ENCODE peak calls at places on chromosomes 13 and 19, in five cellular contexts. E is lower lobe of right lung, W is tibial nerve, T is heart right ventricle, P is neural progenitor cell. Q is an unnamed sample.

GRCh38 chr13:98509271-98510155 is 67.4 kb downstream of the STK24 start:
- DNase-seq in E (peak), W (peak), P (no peak), T (peak), Q (peak)

GRCh38 chr13:49296659-49297058 is 48.9 kb downstream of the CDADC1 start:
- DNase-seq in E (no peak), W (no peak), P (no peak), T (no peak), Q (no peak)

GRCh38 chr19:31349160-31349881 is at the start of gene TSHZ3:
- DNase-seq in T (peak), W (peak), E (peak), P (peak), Q (peak)

GRCh38 chr19:34067861-34068271 is 104.4 kb upstream of the LSM14A start:
- DNase-seq in P (no peak), W (no peak), T (no peak), E (no peak), Q (no peak)

GRCh38 chr19:1650627-1651009 is 1.8 kb downstream of the TCF3 start:
- DNase-seq in P (peak), E (no peak), T (no peak), W (no peak), Q (no peak)

GRCh38 chr13:29886446-29886845 is 36.0 kb upstream of the UBL3 start:
- DNase-seq in T (no peak), E (no peak), P (no peak), W (no peak), Q (no peak)

GRCh38 chr13:28048768-28049167 is 51.6 kb downstream of the FLT3 start:
- DNase-seq in W (no peak), P (no peak), T (no peak), E (no peak), Q (no peak)

GRCh38 chr13:78341032-78341431 is 262.3 kb downstream of the POU4F1 start:
- DNase-seq in P (no peak), E (no peak), W (no peak), T (no peak), Q (no peak)

GRCh38 chr19:45455707-45456499 is 11.9 kb upstream of the FOSB start:
- DNase-seq in P (peak), W (peak), T (peak), E (peak), Q (peak)

GRCh38 chr19:45507864-45508680 is 793 bp downstream of the VASP start:
- DNase-seq in P (peak), W (no peak), T (no peak), E (no peak), Q (no peak)

GRCh38 chr13:112799394-112799793 is 109.6 kb downstream of the ATP11A start:
- DNase-seq in P (no peak), E (no peak), T (no peak), W (no peak), Q (no peak)

GRCh38 chr19:12331211-12331941 is 2.1 kb downstream of the ZNF563 start:
- DNase-seq in E (no peak), T (peak), P (peak), W (no peak), Q (no peak)

GRCh38 chr13:114065926-114066774 is 66.3 kb downstream of the RASA3 start:
- DNase-seq in P (no peak), T (peak), E (peak), W (no peak), Q (no peak)

GRCh38 chr13:45851171-45851889 is at the start of gene SIAH3:
- DNase-seq in W (peak), T (no peak), P (peak), E (no peak), Q (no peak)

GRCh38 chr19:48645652-48646191 is at the start of gene CA11:
- DNase-seq in E (no peak), P (peak), W (peak), T (no peak), Q (no peak)

GRCh38 chr19:17963936-17964691 is 2.8 kb upstream of the KCNN1 start:
- DNase-seq in T (no peak), W (no peak), E (no peak), P (no peak), Q (no peak)

GRCh38 chr19:30564551-30565011 is 192.4 kb downstream of the ZNF536 start:
- DNase-seq in W (no peak), E (no peak), T (no peak), P (no peak), Q (no peak)

GRCh38 chr13:77697208-77698103 is at the start of gene SLAIN1:
- DNase-seq in W (peak), P (peak), E (peak), T (peak), Q (peak)

GRCh38 chr13:98174995-98175394 is 2.1 kb downstream of the RNF113B start:
- DNase-seq in E (no peak), W (no peak), P (no peak), T (no peak), Q (no peak)

GRCh38 chr13:23828086-23828485 is 61.1 kb downstream of the MIPEP start:
- DNase-seq in E (no peak), W (no peak), T (no peak), P (no peak), Q (no peak)

GRCh38 chr19:38671654-38672053 is 24.2 kb downstream of the ACTN4 start:
- DNase-seq in T (no peak), E (no peak), P (no peak), W (no peak), Q (no peak)

GRCh38 chr19:15014579-15014978 is 34.7 kb upstream of the CASP14 start:
- DNase-seq in P (peak), T (no peak), W (no peak), E (no peak), Q (no peak)

GRCh38 chr19:10895363-10895762 is 24.0 kb downstream of the CARM1 start:
- DNase-seq in T (no peak), P (no peak), W (no peak), E (no peak), Q (no peak)

GRCh38 chr13:21528616-21529015 is 69.5 kb upstream of the ZDHHC20 start:
- DNase-seq in E (no peak), P (no peak), T (no peak), W (no peak), Q (no peak)

GRCh38 chr19:34994643-34995471 is 5.3 kb upstream of the GRAMD1A start:
- DNase-seq in E (peak), T (peak), P (no peak), W (no peak), Q (no peak)

GRCh38 chr19:13846533-13847032 is 30.4 kb upstream of the NANOS3 start:
- DNase-seq in E (peak), W (peak), P (peak), T (peak), Q (peak)

GRCh38 chr13:30088312-30088855 is 219.0 kb downstream of the KATNAL1 start:
- DNase-seq in P (no peak), E (no peak), T (no peak), W (no peak), Q (no peak)

GRCh38 chr19:46602392-46603194 is 1.5 kb downstream of the CALM3 start:
- DNase-seq in W (no peak), E (no peak), T (no peak), P (no peak), Q (peak)

GRCh38 chr13:46903748-46904147 is 6.9 kb upstream of the HTR2A start:
- DNase-seq in E (no peak), T (no peak), W (no peak), P (no peak), Q (no peak)

GRCh38 chr19:18322318-18322758 is 538 bp downstream of the LSM4 start:
- DNase-seq in T (peak), P (peak), W (no peak), E (peak), Q (no peak)

GRCh38 chr19:34662919-34663318 is 14.0 kb downstream of the SCGB2B2 start:
- DNase-seq in E (no peak), W (no peak), P (peak), T (no peak), Q (no peak)

GRCh38 chr19:1259206-1259872 is 9.8 kb upstream of the CIRBP start:
- DNase-seq in E (peak), P (peak), T (peak), W (no peak), Q (peak)

GRCh38 chr13:27006519-27007161 is 165.0 kb downstream of the USP12 start:
- DNase-seq in E (peak), W (no peak), P (peak), T (no peak), Q (peak)

GRCh38 chr19:32129141-32129540 is 216.3 kb upstream of the ZNF507 start:
- DNase-seq in P (no peak), E (no peak), T (no peak), W (no peak), Q (no peak)

GRCh38 chr13:74316531-74316930 is 182.3 kb upstream of the KLF12 start:
- DNase-seq in T (no peak), E (no peak), W (no peak), P (no peak), Q (no peak)

GRCh38 chr19:41403181-41403970 is 5.8 kb downstream of the BCKDHA start:
- DNase-seq in W (no peak), E (no peak), P (no peak), T (no peak), Q (no peak)

GRCh38 chr13:64453831-64454230 is 2776.3 kb downstream of the PCDH9 start:
- DNase-seq in P (peak), W (no peak), T (no peak), E (no peak), Q (no peak)

GRCh38 chr19:8665468-8666213 is 33.0 kb downstream of the ACTL9 start:
- DNase-seq in P (no peak), T (no peak), W (no peak), E (no peak), Q (no peak)

DNA sequence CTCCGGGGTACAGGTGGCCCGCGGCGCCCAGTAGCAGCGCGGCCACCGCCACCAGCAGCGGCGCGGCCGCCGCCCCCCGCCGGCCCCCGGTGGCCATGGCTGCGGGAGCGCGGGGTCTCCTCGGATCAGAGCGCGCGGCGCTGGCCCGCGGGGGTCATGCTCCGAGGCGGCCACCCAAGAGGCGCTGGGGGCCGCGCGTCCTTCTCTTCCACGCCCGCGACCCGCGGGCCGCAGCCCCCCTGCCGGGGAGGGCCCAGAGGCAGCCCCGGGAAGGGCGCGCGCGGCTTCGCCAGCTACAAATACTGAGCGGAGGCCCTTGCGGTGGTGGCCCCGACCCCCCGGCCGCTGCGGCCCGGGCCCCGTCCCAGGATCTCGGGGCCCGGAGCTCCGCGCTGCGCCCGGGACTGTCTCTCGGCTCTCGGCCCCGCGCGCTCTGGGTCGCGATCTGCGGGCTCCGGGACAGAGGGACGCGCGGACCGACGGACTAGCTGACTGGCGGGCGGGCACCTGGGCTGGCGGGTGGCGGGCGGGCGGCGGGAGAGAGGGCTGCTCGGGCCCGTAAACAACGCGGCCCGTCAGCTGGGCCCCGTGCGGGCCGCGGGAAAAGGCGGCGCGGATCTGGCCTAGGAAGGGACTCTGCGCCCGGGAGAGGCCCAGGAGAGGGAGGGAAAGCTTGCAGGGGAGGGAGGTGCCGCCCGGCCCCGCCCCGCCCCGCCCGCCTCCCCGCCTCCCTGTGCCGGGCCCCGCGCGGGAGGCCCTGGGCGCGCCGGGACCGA is at the start of gene INSR:
- DNase-seq in T (peak), P (peak), W (peak), E (peak), Q (peak)
- H3K4me3 ChIP-seq in T (peak), P (peak), W (peak), E (peak), Q (peak)

GRCh38 chr13:52597676-52598075 is 44.6 kb upstream of the HNRNPA1L2 start:
- DNase-seq in P (no peak), E (no peak), W (no peak), T (no peak), Q (no peak)

GRCh38 chr13:52600666-52601065 is 41.6 kb upstream of the HNRNPA1L2 start:
- DNase-seq in W (no peak), T (no peak), P (no peak), E (no peak), Q (no peak)

GRCh38 chr13:52599037-52599852 is 43.0 kb upstream of the HNRNPA1L2 start:
- DNase-seq in T (peak), P (peak), E (no peak), W (peak), Q (no peak)

DNA sequence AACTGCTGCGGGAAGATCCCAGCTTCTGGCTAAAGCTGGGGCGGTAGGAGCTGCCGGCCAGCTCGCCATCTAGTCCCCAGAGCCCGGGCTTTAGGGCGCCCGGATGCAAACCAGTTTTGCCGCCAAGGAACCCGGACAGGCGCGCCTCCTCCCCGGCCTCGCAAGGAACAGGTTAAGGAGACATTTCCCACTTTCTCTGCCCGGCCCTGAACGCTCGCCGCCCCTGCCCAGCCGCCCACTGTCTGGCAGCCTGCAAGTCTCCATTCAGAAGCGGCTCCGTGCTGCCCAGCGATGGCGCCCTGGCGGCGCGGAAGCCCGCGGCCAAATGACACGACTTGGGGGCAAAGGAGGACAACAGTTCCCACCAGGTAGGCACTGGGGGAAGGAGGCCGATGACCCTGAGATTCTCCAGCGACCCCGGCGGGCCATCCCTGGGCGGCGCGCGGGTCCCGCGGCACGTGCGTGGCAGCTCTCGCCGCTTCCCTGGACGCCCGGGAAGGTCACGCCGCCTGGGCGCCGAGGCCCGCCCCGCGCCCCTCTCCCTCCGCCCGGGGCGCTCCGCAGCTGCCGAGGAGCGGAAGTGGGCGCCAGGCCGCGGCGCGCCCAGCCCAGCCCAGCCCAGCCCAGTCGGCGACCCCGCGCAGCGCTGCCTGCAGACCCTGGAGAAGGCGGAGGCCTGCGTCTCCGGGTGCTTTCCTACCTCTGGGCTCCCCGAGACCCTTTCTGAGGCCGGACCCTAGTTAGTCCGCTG is 42.2 kb upstream of the HNRNPA1L2 start:
- DNase-seq in T (peak), P (peak), W (no peak), E (no peak), Q (no peak)
- TF ChIP-seq CTCF in T (no peak), P (no peak), W (no peak), E (no peak), Q (no peak)

GRCh38 chr19:4908781-4909171 is 525 bp upstream of the UHRF1 start:
- DNase-seq in P (no peak), W (no peak), T (no peak), E (no peak), Q (no peak)
- H3K4me3 ChIP-seq in P (peak), W (no peak), T (peak), E (no peak), Q (no peak)

GRCh38 chr13:51583875-51584730 is at the start of gene WDFY2:
- DNase-seq in P (peak), E (peak), T (peak), W (peak), Q (peak)

GRCh38 chr13:51585234-51585672 is 991 bp downstream of the WDFY2 start:
- DNase-seq in T (no peak), E (no peak), P (no peak), W (peak), Q (no peak)

GRCh38 chr13:51585696-51586095 is 1.4 kb downstream of the WDFY2 start:
- DNase-seq in T (no peak), P (no peak), W (no peak), E (no peak), Q (no peak)

GRCh38 chr13:51583469-51583874 is 790 bp upstream of the WDFY2 start:
- DNase-seq in E (no peak), P (no peak), W (peak), T (no peak), Q (no peak)

GRCh38 chr13:51584731-51585191 is 499 bp downstream of the WDFY2 start:
- DNase-seq in T (peak), W (peak), E (peak), P (peak), Q (no peak)
- TF ChIP-seq CTCF in T (no peak), W (no peak), E (no peak), P (peak), Q (no peak)

GRCh38 chr13:25171517-25172302 is at the start of gene AMER2:
- DNase-seq in T (no peak), P (peak), E (no peak), W (peak), Q (no peak)

GRCh38 chr13:25172303-25172630 is 179 bp upstream of the AMER2 start:
- DNase-seq in P (peak), E (no peak), W (no peak), T (no peak), Q (no peak)

GRCh38 chr13:25175026-25175425 is 2.9 kb upstream of the AMER2 start:
- DNase-seq in T (no peak), P (no peak), E (no peak), W (no peak), Q (no peak)

GRCh38 chr13:25175431-25175830 is 3.3 kb upstream of the AMER2 start:
- DNase-seq in E (no peak), W (no peak), T (no peak), P (no peak), Q (no peak)

GRCh38 chr13:25174304-25174703 is 2.2 kb upstream of the AMER2 start:
- DNase-seq in E (no peak), W (no peak), T (no peak), P (no peak), Q (no peak)
- H3K4me3 ChIP-seq in E (no peak), W (no peak), T (no peak), P (no peak), Q (no peak)

DNA sequence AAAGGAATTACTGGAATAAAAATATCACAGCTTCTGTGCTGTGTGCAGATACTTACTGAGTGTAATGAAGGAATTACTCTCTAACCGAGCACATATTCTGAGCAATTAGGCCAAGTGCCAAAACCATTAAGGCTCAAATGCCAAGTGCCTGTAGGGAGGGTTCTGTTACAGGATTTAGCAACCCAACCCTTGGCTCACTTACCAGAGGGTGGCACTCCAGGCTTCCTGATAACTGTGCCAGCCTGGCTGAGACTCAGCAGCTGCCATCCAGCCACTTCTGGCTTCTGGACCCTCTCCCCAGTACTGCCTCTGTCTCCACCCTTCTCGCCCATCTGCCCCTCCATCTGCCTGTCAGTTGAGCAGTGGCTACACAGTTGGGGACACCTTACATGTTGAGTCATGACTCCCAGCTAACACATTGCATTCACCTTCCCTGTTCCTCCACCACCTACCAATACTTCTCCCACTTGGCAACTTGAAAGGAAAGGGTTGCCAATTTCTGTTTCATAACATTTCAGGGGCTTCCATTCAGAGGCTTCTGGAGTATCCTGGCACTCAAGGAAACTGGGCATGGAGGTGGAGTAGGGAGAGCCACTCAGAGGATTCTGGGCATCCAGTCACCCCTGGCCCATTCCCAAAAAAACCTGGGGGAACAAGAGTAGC is 110.5 kb downstream of the COG6 start:
- DNase-seq in E (peak), W (peak), T (peak), P (peak), Q (peak)
- TF ChIP-seq CTCF in E (peak), W (peak), T (no peak), P (peak), Q (no peak)

Q was measured in lower leg skin.